ENCODE peak calls at places on chromosome 4, in ten cellular contexts. E, Q, L, G, I, Y, C, P, M and W are unnamed samples. For H3K27me3, the result is how much of the 10 kb centered on the place peaks cover.

GRCh38 chr4:6236816-6237390 is 32.7 kb upstream of the WFS1 start:
- DNase-seq in E (no peak), Q (no peak), L (peak), G (no peak), I (no peak), Y (no peak), C (no peak), P (no peak), M (no peak), W (no peak)

GRCh38 chr4:45294464-45294863 is 568.1 kb upstream of the GNPDA2 start:
- DNase-seq in E (no peak), Q (no peak), L (no peak), G (no peak), I (no peak), Y (no peak), C (no peak), P (no peak), M (no peak), W (no peak)

GRCh38 chr4:65401083-65401482 is 269.2 kb downstream of the EPHA5 start:
- DNase-seq in E (no peak), Q (no peak), L (no peak), G (no peak), I (no peak), Y (no peak), C (no peak), P (no peak), M (no peak), W (no peak)

GRCh38 chr4:3409571-3410091 is 32.1 kb upstream of the HGFAC start:
- DNase-seq in E (peak), Q (no peak), L (peak), G (no peak), I (no peak), Y (no peak), C (no peak), P (no peak), M (no peak), W (peak)

GRCh38 chr4:83974111-83974789 is 438.3 kb downstream of the GPAT3 start:
- DNase-seq in E (no peak), Q (no peak), L (no peak), G (no peak), I (no peak), Y (no peak), C (no peak), P (no peak), M (no peak), W (no peak)

GRCh38 chr4:153589703-153590595 is 94.1 kb upstream of the TLR2 start:
- DNase-seq in E (no peak), Q (no peak), L (no peak), G (no peak), I (no peak), Y (no peak), C (no peak), P (no peak), M (no peak), W (no peak)

GRCh38 chr4:110344165-110344564 is 131.8 kb upstream of the ENPEP start:
- DNase-seq in E (no peak), Q (no peak), L (no peak), G (no peak), I (peak), Y (no peak), C (no peak), P (peak), M (no peak), W (no peak)

GRCh38 chr4:82833696-82834313 is 35.2 kb upstream of the SCD5 start:
- DNase-seq in E (peak), Q (no peak), L (no peak), G (no peak), I (peak), Y (no peak), C (no peak), P (no peak), M (peak), W (no peak)

GRCh38 chr4:13088726-13089658 is 395.1 kb downstream of the RAB28 start:
- DNase-seq in E (peak), Q (no peak), L (no peak), G (no peak), I (no peak), Y (peak), C (no peak), P (no peak), M (no peak), W (no peak)

GRCh38 chr4:139773560-139774318 is 108.1 kb downstream of the MGST2 start:
- DNase-seq in E (no peak), Q (no peak), L (no peak), G (no peak), I (no peak), Y (no peak), C (no peak), P (no peak), M (no peak), W (no peak)

GRCh38 chr4:110415451-110415850 is 60.5 kb upstream of the ENPEP start:
- DNase-seq in E (no peak), Q (no peak), L (no peak), G (no peak), I (no peak), Y (no peak), C (no peak), P (no peak), M (no peak), W (no peak)

GRCh38 chr4:65968873-65969272 is 298.6 kb upstream of the EPHA5 start:
- DNase-seq in E (no peak), Q (no peak), L (no peak), G (no peak), I (no peak), Y (no peak), C (no peak), P (no peak), M (no peak), W (no peak)

GRCh38 chr4:2637956-2638552 is 101.6 kb downstream of the FAM193A start:
- DNase-seq in E (peak), Q (no peak), L (peak), G (no peak), I (no peak), Y (no peak), C (no peak), P (no peak), M (no peak), W (no peak)

GRCh38 chr4:110621839-110622751 is 782 bp downstream of the PITX2 start:
- DNase-seq in E (no peak), Q (no peak), L (no peak), G (no peak), I (no peak), Y (no peak), C (no peak), P (no peak), M (no peak), W (no peak)

GRCh38 chr4:112973897-112974296 is 75.6 kb upstream of the ANK2 start:
- DNase-seq in E (no peak), Q (no peak), L (no peak), G (no peak), I (no peak), Y (no peak), C (no peak), P (no peak), M (no peak), W (no peak)

GRCh38 chr4:71830497-71831178 is 46.8 kb upstream of the GC start:
- DNase-seq in E (no peak), Q (no peak), L (no peak), G (no peak), I (no peak), Y (no peak), C (no peak), P (no peak), M (no peak), W (no peak)
- TF ChIP-seq POLR2A in E (no peak), Q (no peak), L (no peak), G (no peak), I (no peak), Y (no peak), C (no peak), P (no peak), M (no peak), W (no peak)

GRCh38 chr4:76694056-76694455 is 203.9 kb downstream of the SOWAHB start:
- DNase-seq in E (no peak), Q (no peak), L (no peak), G (no peak), I (no peak), Y (no peak), C (no peak), P (no peak), M (no peak), W (no peak)

GRCh38 chr4:76691767-76692689 is 205.9 kb downstream of the SOWAHB start:
- DNase-seq in E (no peak), Q (no peak), L (no peak), G (no peak), I (peak), Y (no peak), C (no peak), P (no peak), M (no peak), W (no peak)

GRCh38 chr4:76690091-76690905 is 207.6 kb downstream of the SOWAHB start:
- DNase-seq in E (peak), Q (no peak), L (no peak), G (no peak), I (peak), Y (no peak), C (no peak), P (no peak), M (no peak), W (no peak)

GRCh38 chr4:76690906-76691275 is 207.1 kb downstream of the SOWAHB start:
- DNase-seq in E (no peak), Q (no peak), L (no peak), G (no peak), I (no peak), Y (no peak), C (no peak), P (no peak), M (no peak), W (no peak)

DNA sequence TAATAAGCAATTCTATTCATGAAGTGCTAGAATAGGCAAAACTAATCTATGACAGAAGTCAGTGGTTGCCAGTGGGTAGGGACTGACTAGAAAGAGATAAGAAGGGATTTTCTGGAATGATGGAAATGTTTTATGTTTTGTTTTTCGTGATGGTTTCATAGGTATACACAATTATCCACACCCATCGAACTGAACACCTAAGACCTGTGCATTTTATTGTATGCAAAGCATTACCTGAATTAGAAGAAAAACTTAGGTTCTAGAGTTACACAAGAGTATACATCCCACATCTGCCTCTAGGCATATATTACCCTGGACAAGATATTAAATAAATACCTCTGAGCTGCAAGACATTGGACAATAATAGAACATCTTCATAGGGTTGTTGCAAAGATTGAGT is 205.2 kb downstream of the SOWAHB start:
- DNase-seq in E (no peak), Q (no peak), L (no peak), G (no peak), I (no peak), Y (no peak), C (no peak), P (no peak), M (no peak), W (no peak)
- H3K27me3 ChIP-seq in E (under half), Q (under half), L (under half), G (under half), I (under half), Y (under half), C (under half), P (under half), M (under half), W (under half)

GRCh38 chr4:121696641-121697461 is at the start of gene ANXA5:
- DNase-seq in E (peak), Q (peak), L (peak), G (peak), I (peak), Y (peak), C (peak), P (peak), M (peak), W (peak)
- TF ChIP-seq POLR2A in E (peak), Q (peak), L (peak), G (no peak), I (peak), Y (peak), C (no peak), P (peak), M (peak), W (peak)

DNA sequence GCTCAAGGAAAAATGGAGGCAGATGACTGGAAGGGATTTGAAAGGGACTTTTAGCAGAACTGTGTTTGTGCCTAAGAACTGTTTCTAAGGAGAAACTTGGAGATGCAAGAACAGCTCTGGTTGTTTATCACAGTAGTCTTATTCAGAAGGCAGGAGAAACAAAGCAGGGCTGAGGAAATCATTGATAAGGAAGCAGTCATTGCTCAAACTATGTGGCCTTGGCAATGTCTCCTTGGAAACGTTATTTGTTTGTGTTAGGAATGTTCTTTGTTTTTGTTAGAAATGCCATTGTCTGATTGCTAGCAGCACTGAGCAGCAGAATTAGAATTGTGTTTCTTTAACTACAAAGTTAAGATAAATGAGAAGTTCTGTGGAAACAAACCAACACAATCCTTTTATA is 1191.2 kb upstream of the IGFBP7 start:
- DNase-seq in E (no peak), Q (peak), L (no peak), G (no peak), I (no peak), Y (no peak), C (no peak), P (no peak), M (no peak), W (no peak)
- H3K27me3 ChIP-seq in E (under half), Q (under half), L (under half), G (under half), I (under half), Y (under half), C (under half), P (under half), M (under half), W (under half)